ENCODE peak calls at places on chromosome 15, in seven cellular contexts. X, V, P, R, O, H and K are unnamed samples. For H3K9me3 and H3K27me3, the result is how much of the 10 kb centered on the place peaks cover.

GRCh38 chr15:90868261-90868689 is at the start of gene FURIN:
- DNase-seq in X (no peak), R (no peak), H (no peak), O (no peak), P (no peak), V (no peak), K (no peak)

GRCh38 chr15:64857421-64857820 is 15.7 kb downstream of the PLEKHO2 start:
- DNase-seq in P (peak), R (no peak), V (peak), H (no peak), O (no peak), X (no peak), K (no peak)

GRCh38 chr15:55588070-55588817 is at the start of gene PYGO1:
- DNase-seq in H (peak), R (peak), P (peak), O (peak), V (peak), X (peak), K (no peak)

GRCh38 chr15:73897441-73898261 is 24.3 kb downstream of the TBC1D21 start:
- DNase-seq in O (peak), H (peak), V (no peak), R (peak), X (peak), P (peak), K (peak)

GRCh38 chr15:40128746-40129660 is 20.3 kb upstream of the BMF start:
- DNase-seq in V (no peak), R (no peak), P (no peak), H (no peak), X (no peak), O (no peak), K (no peak)

GRCh38 chr15:39594764-39595620 is 14.1 kb downstream of the THBS1 start:
- DNase-seq in X (no peak), R (no peak), V (no peak), O (no peak), P (no peak), H (no peak), K (no peak)

GRCh38 chr15:73628976-73629854 is 4.0 kb downstream of the NPTN start:
- DNase-seq in R (no peak), V (no peak), O (no peak), X (no peak), H (no peak), P (no peak), K (no peak)

GRCh38 chr15:96337991-96338771 is 7.7 kb downstream of the NR2F2 start:
- DNase-seq in O (no peak), P (peak), R (no peak), V (no peak), X (no peak), H (no peak), K (no peak)

GRCh38 chr15:45386420-45386819 is 8.1 kb upstream of the GATM start:
- DNase-seq in R (no peak), V (peak), X (no peak), O (no peak), P (no peak), H (no peak), K (no peak)

GRCh38 chr15:75666823-75667501 is 19.2 kb downstream of the SNX33 start:
- DNase-seq in X (peak), P (no peak), R (peak), V (peak), H (no peak), O (peak), K (no peak)

GRCh38 chr15:41851755-41852370 is 13.2 kb downstream of the PLA2G4B start:
- DNase-seq in O (no peak), R (no peak), X (no peak), P (no peak), H (no peak), V (no peak), K (no peak)

GRCh38 chr15:47586653-47587224 is 130.6 kb upstream of the SEMA6D start:
- DNase-seq in P (no peak), R (peak), H (no peak), V (no peak), X (peak), O (no peak), K (no peak)

GRCh38 chr15:48928877-48929538 is 34.7 kb downstream of the SHC4 start:
- DNase-seq in O (no peak), V (no peak), R (no peak), H (no peak), P (no peak), X (no peak), K (no peak)

GRCh38 chr15:85607141-85607806 is 187.5 kb downstream of the KLHL25 start:
- DNase-seq in H (no peak), R (no peak), X (no peak), V (no peak), O (no peak), P (no peak), K (no peak)

GRCh38 chr15:98321916-98322315 is 326.4 kb upstream of the IGF1R start:
- DNase-seq in X (no peak), V (no peak), O (no peak), H (no peak), P (no peak), R (no peak), K (no peak)

GRCh38 chr15:85072917-85073316 is 91.3 kb downstream of the PDE8A start:
- DNase-seq in P (no peak), X (no peak), R (no peak), V (no peak), H (no peak), O (no peak), K (no peak)

GRCh38 chr15:65049418-65049840 is 4.2 kb downstream of the SLC51B start:
- DNase-seq in X (peak), V (peak), O (peak), P (peak), H (peak), R (peak), K (peak)

GRCh38 chr15:25862087-25862468 is 1.0 kb downstream of the ATP10A start:
- DNase-seq in O (no peak), R (no peak), X (no peak), P (no peak), V (no peak), H (peak), K (no peak)
- H3K4me3 ChIP-seq in O (peak), R (peak), X (peak), P (peak), V (peak), H (peak), K (peak)

GRCh38 chr15:61199681-61200080 is 29.4 kb downstream of the RORA start:
- DNase-seq in O (no peak), R (no peak), V (no peak), P (no peak), X (no peak), H (no peak), K (no peak)
- H3K9me3 ChIP-seq in O (under half), R (under half), V (under half), P (under half), X (under half), H (under half), K (under half)

DNA sequence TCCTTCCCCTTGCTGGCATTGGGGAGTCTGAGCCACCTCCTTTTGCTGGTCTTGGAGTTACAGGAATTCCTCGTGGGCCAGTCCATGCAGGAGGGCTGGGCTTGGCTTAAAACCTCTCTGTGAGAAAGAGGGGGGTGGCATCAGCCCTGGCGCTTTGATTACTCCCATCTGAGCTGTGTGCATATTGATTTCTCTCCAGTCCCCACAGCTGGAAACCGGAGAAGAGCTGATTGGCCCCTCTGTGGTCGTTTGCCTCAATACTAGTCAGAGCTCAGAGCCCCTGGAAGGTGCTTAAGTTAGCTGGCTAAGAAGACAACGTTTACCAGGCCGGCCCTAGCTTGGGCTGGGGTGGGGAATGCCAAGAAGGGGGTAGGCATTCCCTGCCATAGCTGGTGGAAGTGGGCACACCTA is 4.0 kb upstream of the RASGRF1 start:
- DNase-seq in O (no peak), H (no peak), X (no peak), R (no peak), V (no peak), P (no peak), K (no peak)
- H3K27me3 ChIP-seq in O (under half), H (under half), X (half or more), R (half or more), V (under half), P (half or more), K (under half)

GRCh38 chr15:88178631-88179030 is 77.9 kb downstream of the NTRK3 start:
- DNase-seq in H (no peak), R (no peak), X (no peak), P (no peak), O (no peak), V (no peak), K (no peak)
- H3K4me3 ChIP-seq in H (no peak), R (no peak), X (no peak), P (no peak), O (no peak), V (no peak), K (no peak)

GRCh38 chr15:87687176-87687890 is 569.2 kb downstream of the NTRK3 start:
- DNase-seq in V (no peak), X (no peak), P (no peak), H (no peak), R (no peak), O (no peak), K (no peak)

GRCh38 chr15:87689716-87690115 is 566.8 kb downstream of the NTRK3 start:
- DNase-seq in O (no peak), X (no peak), H (no peak), P (no peak), V (no peak), R (no peak), K (no peak)

GRCh38 chr15:87682527-87682926 is 574.0 kb downstream of the NTRK3 start:
- DNase-seq in V (no peak), O (no peak), X (no peak), P (no peak), H (no peak), R (no peak), K (no peak)

GRCh38 chr15:87681054-87681453 is 575.5 kb downstream of the NTRK3 start:
- DNase-seq in O (no peak), H (peak), V (no peak), R (no peak), X (no peak), P (no peak), K (no peak)

DNA sequence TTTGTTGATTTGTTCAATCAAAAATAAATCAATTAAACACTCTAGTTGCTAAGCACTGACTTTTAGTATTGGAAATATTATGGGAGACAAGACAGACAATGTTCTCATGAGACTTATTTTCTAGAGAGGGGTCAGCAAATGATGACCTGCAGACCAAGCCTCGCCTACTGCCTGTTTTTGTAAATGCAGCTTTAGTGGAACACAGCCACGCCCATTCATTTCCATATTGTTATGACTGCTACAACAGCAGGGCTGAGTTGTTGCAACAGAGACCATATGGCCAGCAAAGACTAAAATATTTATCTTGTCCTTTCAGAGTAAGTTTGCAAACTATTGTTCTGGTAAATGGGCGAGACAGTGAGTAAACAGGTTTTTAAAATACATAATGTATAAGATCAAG is 570.2 kb downstream of the NTRK3 start:
- DNase-seq in H (no peak), R (no peak), V (no peak), P (no peak), X (no peak), O (no peak), K (no peak)
- H3K9me3 ChIP-seq in H (under half), R (under half), V (under half), P (under half), X (under half), O (under half), K (under half)

GRCh38 chr15:93899817-93900216 is 331.5 kb upstream of the MCTP2 start:
- DNase-seq in O (peak), X (no peak), V (no peak), H (no peak), P (no peak), R (no peak), K (no peak)
- H3K27me3 ChIP-seq in O (under half), X (under half), V (under half), H (under half), P (under half), R (under half), K (under half)

DNA sequence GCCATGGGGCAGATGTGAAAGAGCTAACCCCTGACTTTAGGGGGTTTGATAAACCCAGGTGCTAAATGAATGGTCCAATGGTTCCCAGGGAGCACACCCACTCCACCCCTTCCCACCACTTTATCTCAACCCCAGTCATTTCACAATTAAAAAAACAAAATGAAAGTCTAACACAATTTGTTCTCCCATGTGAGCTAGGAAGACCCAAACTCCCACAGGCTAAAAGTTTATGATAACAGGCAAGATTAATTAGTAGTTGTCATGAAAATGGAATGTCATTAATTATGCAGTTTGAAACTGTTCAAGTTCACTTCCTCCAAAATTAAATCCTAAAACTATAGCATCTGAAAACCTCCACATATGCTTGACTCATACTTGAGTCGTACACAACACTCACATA is 63.3 kb upstream of the TPM1 start:
- DNase-seq in P (no peak), O (no peak), X (no peak), R (no peak), H (no peak), V (no peak), K (no peak)
- H3K4me3 ChIP-seq in P (no peak), O (no peak), X (no peak), R (no peak), H (no peak), V (no peak), K (no peak)

GRCh38 chr15:22232675-22233074 is 152.3 kb downstream of the OR4M2 start:
- DNase-seq in P (no peak), H (no peak), O (no peak), R (no peak), V (no peak), X (no peak), K (no peak)
- H3K9me3 ChIP-seq in P (under half), H (under half), O (under half), R (under half), V (under half), X (under half), K (under half)